ENCODE peak calls at places on chromosomes 5 and 9, in five cellular contexts. One of them, this sample, is unnamed.

GRCh38 chr9:93133641-93134017 is 422 bp downstream of the NINJ1 start:
- DNase-seq in neuronal stem cell: peak; percentile 59
- DNase-seq in H1: peak; percentile 76
- DNase-seq in H9: no peak
- DNase-seq in mesenchymal stem cell: peak; percentile 96
- DNase-seq in this sample: peak; percentile 94

GRCh38 chr5:133930061-133930823 is 38.2 kb downstream of the C5orf15 start:
- DNase-seq in mesenchymal stem cell: no peak
- DNase-seq in neuronal stem cell: no peak
- DNase-seq in H1: no peak
- DNase-seq in H9: no peak
- DNase-seq in this sample: peak; percentile 23

GRCh38 chr5:33936004-33936380 is 194 bp upstream of the RXFP3 start:
- DNase-seq in neuronal stem cell: peak; percentile 80
- DNase-seq in H1: peak; percentile 94
- DNase-seq in mesenchymal stem cell: peak; percentile 72
- DNase-seq in H9: peak; percentile 82
- DNase-seq in this sample: no peak

GRCh38 chr9:138008081-138008841 is 130.7 kb downstream of the CACNA1B start:
- DNase-seq in H1: no peak
- DNase-seq in neuronal stem cell: no peak
- DNase-seq in H9: no peak
- DNase-seq in mesenchymal stem cell: no peak
- DNase-seq in this sample: no peak

GRCh38 chr5:171673328-171673727 is 112.3 kb upstream of the SMIM23 start:
- DNase-seq in H9: no peak
- DNase-seq in neuronal stem cell: no peak
- DNase-seq in H1: peak; percentile 8
- DNase-seq in mesenchymal stem cell: no peak
- DNase-seq in this sample: no peak

GRCh38 chr5:82295959-82296557 is 17.9 kb upstream of the RPS23 start:
- DNase-seq in neuronal stem cell: no peak
- DNase-seq in H1: no peak
- DNase-seq in H9: no peak
- DNase-seq in mesenchymal stem cell: no peak
- DNase-seq in this sample: no peak

GRCh38 chr9:133534346-133535284 is at the start of gene ADAMTSL2:
- DNase-seq in neuronal stem cell: peak; percentile 44
- DNase-seq in H9: peak; percentile 71
- DNase-seq in H1: peak; percentile 79
- DNase-seq in mesenchymal stem cell: peak; percentile 72
- DNase-seq in this sample: no peak

GRCh38 chr5:14574891-14575496 is 6.6 kb upstream of the OTULINL start:
- DNase-seq in mesenchymal stem cell: no peak
- DNase-seq in H9: no peak
- DNase-seq in neuronal stem cell: no peak
- DNase-seq in H1: no peak
- DNase-seq in this sample: peak; percentile 21

GRCh38 chr5:139297439-139298133 is 4.0 kb downstream of the MATR3 start:
- DNase-seq in neuronal stem cell: no peak
- DNase-seq in H1: no peak
- DNase-seq in H9: no peak
- DNase-seq in mesenchymal stem cell: no peak
- DNase-seq in this sample: no peak

GRCh38 chr9:79944991-79945390 is 373.2 kb downstream of the TLE4 start:
- DNase-seq in H1: no peak
- DNase-seq in mesenchymal stem cell: no peak
- DNase-seq in neuronal stem cell: no peak
- DNase-seq in H9: no peak
- DNase-seq in this sample: no peak

DNA sequence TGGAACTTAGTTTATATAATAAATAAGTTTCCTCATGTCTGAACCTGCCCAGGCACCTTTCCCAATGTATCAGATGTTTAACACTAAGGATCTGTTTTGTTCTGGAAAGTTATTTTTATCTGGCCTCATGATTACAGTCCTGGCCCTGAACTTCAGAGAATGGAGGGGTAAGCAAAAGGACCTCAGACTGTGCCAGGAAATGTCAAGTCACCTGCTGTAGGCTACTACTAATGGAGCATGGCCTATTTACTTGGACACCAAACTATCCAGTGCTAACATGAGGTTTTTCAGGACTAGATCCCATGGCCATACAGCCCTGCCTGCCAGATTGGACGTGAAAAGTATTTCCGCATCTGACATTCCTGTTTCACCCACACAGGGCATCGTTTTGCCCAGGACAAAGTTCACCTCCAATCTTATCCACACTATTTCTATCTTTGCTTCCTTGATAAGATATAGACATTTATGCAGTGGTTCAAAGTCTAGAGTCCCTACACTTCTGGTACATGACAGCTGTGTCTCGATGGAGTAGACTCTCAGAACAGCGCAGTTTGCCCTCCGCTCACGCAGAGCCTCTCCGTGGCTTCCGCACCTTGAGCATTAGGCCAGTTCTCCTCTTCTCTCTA is at the start of gene BTNL8:
- DNase-seq in H1: no peak
- DNase-seq in mesenchymal stem cell: no peak
- DNase-seq in H9: no peak
- DNase-seq in neuronal stem cell: no peak
- DNase-seq in this sample: no peak
- H2BK12ac ChIP-seq in H1: no peak within 1 kb of the TSS
- H2BK12ac ChIP-seq in mesenchymal stem cell: no peak within 1 kb of the TSS
- H2BK12ac ChIP-seq in H9: no peak within 1 kb of the TSS
- H2BK12ac ChIP-seq in neuronal stem cell: no peak within 1 kb of the TSS
- H2BK12ac ChIP-seq in this sample: no peak within 1 kb of the TSS

DNA sequence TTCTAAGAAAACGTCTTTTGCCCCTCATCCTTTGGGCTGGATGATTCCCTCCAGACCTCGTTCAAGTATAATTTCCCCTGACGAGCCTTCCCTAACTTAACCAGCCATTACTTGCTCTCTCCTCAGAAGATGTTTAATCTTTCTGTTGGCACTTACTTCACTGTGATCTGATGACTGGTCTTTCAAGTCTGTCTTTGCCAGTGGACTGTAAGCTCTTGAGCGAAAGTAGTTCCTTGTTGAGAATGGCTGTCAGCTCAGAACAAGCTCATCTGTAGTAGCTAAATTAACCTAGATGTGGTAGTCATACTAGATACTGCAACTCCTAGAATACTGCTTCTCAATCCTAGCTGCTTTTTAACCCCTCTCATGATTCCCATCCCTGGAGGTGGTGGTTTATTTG is 125.0 kb downstream of the AOPEP start:
- DNase-seq in H9: no peak
- DNase-seq in mesenchymal stem cell: no peak
- DNase-seq in neuronal stem cell: no peak
- DNase-seq in H1: peak; percentile 10
- DNase-seq in this sample: no peak
- H2BK12ac ChIP-seq in H9: no peak overlapping the region
- H2BK12ac ChIP-seq in mesenchymal stem cell: no peak overlapping the region
- H2BK12ac ChIP-seq in neuronal stem cell: no peak overlapping the region
- H2BK12ac ChIP-seq in H1: no peak overlapping the region
- H2BK12ac ChIP-seq in this sample: no peak overlapping the region

GRCh38 chr9:124574944-124575343 is 67.7 kb upstream of the NR5A1 start:
- DNase-seq in neuronal stem cell: no peak
- DNase-seq in mesenchymal stem cell: peak; percentile 96
- DNase-seq in H1: no peak
- DNase-seq in H9: no peak
- DNase-seq in this sample: no peak

GRCh38 chr9:124570942-124571666 is 63.9 kb upstream of the NR5A1 start:
- DNase-seq in H1: no peak
- DNase-seq in H9: no peak
- DNase-seq in mesenchymal stem cell: no peak
- DNase-seq in neuronal stem cell: no peak
- DNase-seq in this sample: peak; percentile 81

GRCh38 chr9:124567362-124567761 is 60.2 kb upstream of the NR5A1 start:
- DNase-seq in H9: no peak
- DNase-seq in neuronal stem cell: no peak
- DNase-seq in mesenchymal stem cell: no peak
- DNase-seq in H1: no peak
- DNase-seq in this sample: peak; percentile 52

GRCh38 chr9:124574534-124574933 is 67.3 kb upstream of the NR5A1 start:
- DNase-seq in mesenchymal stem cell: no peak
- DNase-seq in H1: no peak
- DNase-seq in H9: no peak
- DNase-seq in neuronal stem cell: no peak
- DNase-seq in this sample: no peak

GRCh38 chr9:124569942-124570341 is 62.7 kb upstream of the NR5A1 start:
- DNase-seq in H9: no peak
- DNase-seq in neuronal stem cell: no peak
- DNase-seq in H1: no peak
- DNase-seq in mesenchymal stem cell: no peak
- DNase-seq in this sample: peak; percentile 52
- H2BK12ac ChIP-seq in H9: no peak overlapping the region
- H2BK12ac ChIP-seq in neuronal stem cell: no peak overlapping the region
- H2BK12ac ChIP-seq in H1: no peak overlapping the region
- H2BK12ac ChIP-seq in mesenchymal stem cell: no peak overlapping the region
- H2BK12ac ChIP-seq in this sample: no peak overlapping the region

GRCh38 chr5:158198636-158199035 is 339.7 kb upstream of the CLINT1 start:
- DNase-seq in mesenchymal stem cell: no peak
- DNase-seq in neuronal stem cell: no peak
- DNase-seq in H9: no peak
- DNase-seq in H1: no peak
- DNase-seq in this sample: no peak

GRCh38 chr5:158200624-158201023 is 341.7 kb upstream of the CLINT1 start:
- DNase-seq in H9: no peak
- DNase-seq in mesenchymal stem cell: no peak
- DNase-seq in H1: no peak
- DNase-seq in neuronal stem cell: no peak
- DNase-seq in this sample: no peak

GRCh38 chr5:158194561-158194961 is 335.6 kb upstream of the CLINT1 start:
- DNase-seq in mesenchymal stem cell: no peak
- DNase-seq in neuronal stem cell: no peak
- DNase-seq in H1: no peak
- DNase-seq in H9: no peak
- DNase-seq in this sample: no peak

DNA sequence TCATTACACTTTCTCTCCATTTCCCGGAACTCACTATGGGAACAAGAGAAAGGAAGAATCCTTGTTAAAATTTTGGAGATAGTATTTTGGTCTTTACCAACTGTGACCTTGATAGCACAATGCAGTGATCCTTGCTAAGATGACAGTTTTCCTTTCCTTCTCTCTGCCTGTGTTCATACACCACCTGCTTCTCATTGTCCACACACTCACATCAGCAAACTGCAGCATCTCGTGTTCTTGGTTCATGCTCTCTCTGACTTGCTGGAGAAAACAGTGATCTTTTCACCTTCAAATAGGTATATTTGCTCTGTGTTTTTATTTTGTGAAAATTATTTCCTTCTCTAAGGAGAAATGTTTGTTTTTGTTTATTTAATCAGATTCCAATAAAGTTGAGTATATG is 336.9 kb upstream of the CLINT1 start:
- DNase-seq in neuronal stem cell: no peak
- DNase-seq in mesenchymal stem cell: no peak
- DNase-seq in H1: no peak
- DNase-seq in H9: no peak
- DNase-seq in this sample: no peak
- H2BK12ac ChIP-seq in neuronal stem cell: no peak overlapping the region
- H2BK12ac ChIP-seq in mesenchymal stem cell: no peak overlapping the region
- H2BK12ac ChIP-seq in H1: no peak overlapping the region
- H2BK12ac ChIP-seq in H9: no peak overlapping the region
- H2BK12ac ChIP-seq in this sample: no peak overlapping the region

DNA sequence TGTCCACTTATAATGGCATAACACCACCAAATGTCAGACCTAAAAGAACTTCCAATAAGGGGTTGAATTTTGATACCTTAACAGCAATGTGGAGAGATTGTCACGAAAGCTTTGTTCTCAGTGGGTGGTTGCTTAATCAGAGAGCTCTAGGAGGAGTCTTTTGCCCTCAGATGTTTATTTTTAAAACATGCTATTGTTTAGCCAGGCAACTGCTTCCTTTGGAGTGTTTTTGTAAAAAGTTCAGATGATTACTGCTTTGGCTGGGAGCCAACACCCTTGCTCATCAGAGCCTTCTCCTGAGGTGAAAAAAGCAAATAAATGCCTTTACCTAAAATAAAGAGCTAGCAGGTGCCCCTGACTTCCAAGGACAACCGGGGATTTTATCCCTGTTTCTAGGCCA is 65.0 kb downstream of the SLC1A1 start:
- DNase-seq in neuronal stem cell: no peak
- DNase-seq in H1: no peak
- DNase-seq in H9: no peak
- DNase-seq in mesenchymal stem cell: peak; percentile 28
- DNase-seq in this sample: no peak
- H2BK12ac ChIP-seq in neuronal stem cell: no peak overlapping the region
- H2BK12ac ChIP-seq in H1: no peak overlapping the region
- H2BK12ac ChIP-seq in H9: no peak overlapping the region
- H2BK12ac ChIP-seq in mesenchymal stem cell: no peak overlapping the region
- H2BK12ac ChIP-seq in this sample: no peak overlapping the region